ENCODE peak calls at places on chromosomes 5 and 9, in four cellular contexts. One of them, this sample, is unnamed.

GRCh38 chr9:14779566-14780022 is 57.1 kb upstream of the CER1 start:
- DNase-seq in CD8-positive, alpha-beta memory T cell: no peak
- DNase-seq in gastrocnemius medialis: peak; percentile 66
- DNase-seq in colonic mucosa: no peak
- DNase-seq in this sample: no peak

GRCh38 chr5:72300590-72301339 is 19.3 kb downstream of the MRPS27 start:
- DNase-seq in gastrocnemius medialis: no peak
- DNase-seq in colonic mucosa: no peak
- DNase-seq in CD8-positive, alpha-beta memory T cell: no peak
- DNase-seq in this sample: no peak

GRCh38 chr9:88230612-88231011 is 92.3 kb upstream of the SPATA31C2 start:
- DNase-seq in colonic mucosa: no peak
- DNase-seq in CD8-positive, alpha-beta memory T cell: no peak
- DNase-seq in gastrocnemius medialis: no peak
- DNase-seq in this sample: no peak

GRCh38 chr5:127923804-127924570 is 159.6 kb upstream of the SLC12A2 start:
- DNase-seq in CD8-positive, alpha-beta memory T cell: no peak
- DNase-seq in gastrocnemius medialis: no peak
- DNase-seq in colonic mucosa: no peak
- DNase-seq in this sample: no peak

GRCh38 chr5:156438076-156438475 is 111.1 kb downstream of the SGCD start:
- DNase-seq in colonic mucosa: no peak
- DNase-seq in gastrocnemius medialis: no peak
- DNase-seq in CD8-positive, alpha-beta memory T cell: no peak
- DNase-seq in this sample: no peak

GRCh38 chr9:124284940-124285441 is 27.2 kb downstream of the NEK6 start:
- DNase-seq in CD8-positive, alpha-beta memory T cell: no peak
- DNase-seq in colonic mucosa: no peak
- DNase-seq in gastrocnemius medialis: peak; percentile 35
- DNase-seq in this sample: no peak

GRCh38 chr9:136138566-136138965 is 19.9 kb upstream of the TMEM250 start:
- DNase-seq in colonic mucosa: peak; percentile 45
- DNase-seq in gastrocnemius medialis: no peak
- DNase-seq in CD8-positive, alpha-beta memory T cell: no peak
- DNase-seq in this sample: no peak

GRCh38 chr5:129631946-129632345 is 115.9 kb upstream of the MINAR2 start:
- DNase-seq in colonic mucosa: no peak
- DNase-seq in CD8-positive, alpha-beta memory T cell: no peak
- DNase-seq in gastrocnemius medialis: no peak
- DNase-seq in this sample: peak; percentile 7

GRCh38 chr9:93122721-93123221 is 11.3 kb downstream of the NINJ1 start:
- DNase-seq in gastrocnemius medialis: peak; percentile 19
- DNase-seq in colonic mucosa: no peak
- DNase-seq in CD8-positive, alpha-beta memory T cell: no peak
- DNase-seq in this sample: no peak

GRCh38 chr5:179827684-179828083 is 7.0 kb downstream of the SQSTM1 start:
- DNase-seq in CD8-positive, alpha-beta memory T cell: no peak
- DNase-seq in gastrocnemius medialis: no peak
- DNase-seq in colonic mucosa: peak; percentile 83
- DNase-seq in this sample: no peak

GRCh38 chr9:91782711-91783214 is 167.3 kb downstream of the ROR2 start:
- DNase-seq in CD8-positive, alpha-beta memory T cell: peak; percentile 14
- DNase-seq in gastrocnemius medialis: no peak
- DNase-seq in colonic mucosa: peak; percentile 4
- DNase-seq in this sample: no peak

GRCh38 chr5:15937708-15938107 is 241.9 kb downstream of the MARCHF11 start:
- DNase-seq in gastrocnemius medialis: no peak
- DNase-seq in colonic mucosa: no peak
- DNase-seq in CD8-positive, alpha-beta memory T cell: no peak
- DNase-seq in this sample: no peak

GRCh38 chr5:171757853-171758535 is 27.6 kb upstream of the SMIM23 start:
- DNase-seq in gastrocnemius medialis: no peak
- DNase-seq in CD8-positive, alpha-beta memory T cell: no peak
- DNase-seq in colonic mucosa: no peak
- DNase-seq in this sample: no peak

GRCh38 chr5:139378941-139379361 is 4.1 kb downstream of the SLC23A1 start:
- DNase-seq in CD8-positive, alpha-beta memory T cell: no peak
- DNase-seq in colonic mucosa: no peak
- DNase-seq in gastrocnemius medialis: no peak
- DNase-seq in this sample: no peak
- H3K4me1 ChIP-seq in CD8-positive, alpha-beta memory T cell: no peaks in the 10 kb centered on the region
- H3K4me1 ChIP-seq in colonic mucosa: peaks cover under 1% of the 10 kb centered on the region
- H3K4me1 ChIP-seq in gastrocnemius medialis: peaks cover 8% of the 10 kb centered on the region
- H3K4me1 ChIP-seq in this sample: peaks cover 18% of the 10 kb centered on the region

GRCh38 chr9:129387822-129388221 is 209.8 kb upstream of the IER5L start:
- DNase-seq in colonic mucosa: no peak
- DNase-seq in gastrocnemius medialis: no peak
- DNase-seq in CD8-positive, alpha-beta memory T cell: no peak
- DNase-seq in this sample: no peak
- H3K4me3 ChIP-seq in colonic mucosa: no peak overlapping the region
- H3K4me3 ChIP-seq in gastrocnemius medialis: no peak overlapping the region
- H3K4me3 ChIP-seq in CD8-positive, alpha-beta memory T cell: no peak overlapping the region
- H3K4me3 ChIP-seq in this sample: no peak overlapping the region

DNA sequence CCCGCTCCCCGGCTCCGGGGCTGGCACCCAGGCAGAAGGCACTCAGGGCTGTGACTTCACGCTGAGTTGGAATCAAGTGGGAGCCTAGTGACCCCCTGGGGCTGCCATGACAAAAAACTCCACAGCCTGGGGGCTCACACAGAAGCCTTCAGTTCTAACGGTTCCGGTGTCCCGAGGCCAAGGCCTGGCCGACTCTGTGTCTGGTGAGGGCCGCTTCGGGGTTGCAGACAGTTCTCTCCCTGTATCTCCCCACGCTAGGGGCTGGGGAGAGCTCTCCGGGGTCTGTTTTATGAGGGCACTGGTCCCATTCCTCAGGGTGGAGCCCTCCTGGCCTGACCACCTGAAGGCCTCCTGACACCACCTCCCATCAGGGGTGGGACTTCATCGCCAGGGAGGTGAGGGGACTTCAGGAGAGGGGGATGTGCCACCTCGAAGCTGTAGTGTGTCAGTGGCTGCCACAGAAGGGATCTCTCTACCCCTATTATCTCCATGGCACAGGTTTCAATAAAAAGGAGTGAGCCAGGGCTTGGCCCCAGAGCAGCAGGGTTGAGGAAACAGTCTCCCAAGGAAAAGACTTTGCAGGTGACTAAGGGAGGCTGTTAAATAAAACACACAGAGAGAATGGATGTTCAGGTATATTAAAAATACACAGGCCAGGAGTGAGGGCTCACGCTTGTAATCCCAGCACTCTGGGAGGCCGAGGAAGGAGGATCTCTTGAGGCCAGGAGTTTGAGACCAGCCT is 1.5 kb upstream of the SLC6A3 start:
- DNase-seq in CD8-positive, alpha-beta memory T cell: no peak
- DNase-seq in gastrocnemius medialis: no peak
- DNase-seq in colonic mucosa: no peak
- DNase-seq in this sample: no peak
- H3K27me3 ChIP-seq in CD8-positive, alpha-beta memory T cell: peaks cover 13% of the 10 kb centered on the region
- H3K27me3 ChIP-seq in gastrocnemius medialis: peaks cover 51% of the 10 kb centered on the region
- H3K27me3 ChIP-seq in colonic mucosa: peaks cover 48% of the 10 kb centered on the region
- H3K27me3 ChIP-seq in this sample: no peaks in the 10 kb centered on the region

DNA sequence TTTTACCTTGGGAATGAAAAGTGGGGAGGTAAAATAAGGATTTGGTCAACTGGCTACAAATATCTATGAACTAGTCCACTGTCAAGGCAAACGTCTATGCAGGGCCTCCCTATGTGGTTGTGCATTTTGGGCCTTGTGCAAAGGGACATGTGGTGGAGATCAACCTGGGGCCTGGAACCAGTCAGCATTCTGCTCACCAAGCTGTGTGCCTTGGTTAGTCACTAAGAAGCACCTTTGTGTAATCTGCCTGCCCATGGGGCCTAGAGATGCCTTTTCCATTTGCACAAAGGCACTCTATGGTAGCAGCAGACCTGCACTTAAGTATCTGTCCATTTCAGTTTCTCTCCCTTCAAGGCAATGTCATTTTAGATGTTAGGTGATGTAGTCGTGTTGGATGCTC is 184.0 kb downstream of the GNAQ start:
- DNase-seq in CD8-positive, alpha-beta memory T cell: no peak
- DNase-seq in colonic mucosa: no peak
- DNase-seq in gastrocnemius medialis: no peak
- DNase-seq in this sample: no peak
- H3K4me1 ChIP-seq in CD8-positive, alpha-beta memory T cell: peaks cover 9% of the 10 kb centered on the region
- H3K4me1 ChIP-seq in colonic mucosa: no peaks in the 10 kb centered on the region
- H3K4me1 ChIP-seq in gastrocnemius medialis: peaks cover 15% of the 10 kb centered on the region
- H3K4me1 ChIP-seq in this sample: peaks cover 16% of the 10 kb centered on the region

GRCh38 chr5:81853005-81853357 is 102.1 kb upstream of the SSBP2 start:
- DNase-seq in gastrocnemius medialis: no peak
- DNase-seq in colonic mucosa: no peak
- DNase-seq in CD8-positive, alpha-beta memory T cell: no peak
- DNase-seq in this sample: no peak
- H3K4me3 ChIP-seq in gastrocnemius medialis: peak overlapping the region; percentile 60
- H3K4me3 ChIP-seq in colonic mucosa: no peak overlapping the region
- H3K4me3 ChIP-seq in CD8-positive, alpha-beta memory T cell: no peak overlapping the region
- H3K4me3 ChIP-seq in this sample: no peak overlapping the region

This sample was measured in body of pancreas.